ENCODE peak calls at places on chromosomes 6 and 20, in four cellular contexts. R, P, A and M are unnamed samples. For H3K9me1, the result is how much of the 10 kb centered on the place peaks cover.

GRCh38 chr6:40545954-40546353 is 41.2 kb downstream of the LRFN2 start:
- DNase-seq in R (no peak), P (no peak), A (no peak), M (no peak)

GRCh38 chr6:32868257-32868788 is 14.3 kb downstream of the PSMB9 start:
- DNase-seq in R (peak), P (no peak), A (peak), M (peak)

GRCh38 chr6:167338551-167339117 is 13.7 kb downstream of the TTLL2 start:
- DNase-seq in R (no peak), P (no peak), A (peak), M (no peak)

GRCh38 chr6:158039571-158040050 is 57.9 kb downstream of the SYNJ2 start:
- DNase-seq in R (peak), P (no peak), A (no peak), M (no peak)

GRCh38 chr6:2818593-2818992 is 23.1 kb downstream of the SERPINB1 start:
- DNase-seq in R (peak), P (no peak), A (no peak), M (peak)

GRCh38 chr6:110412258-110412839 is 3.0 kb downstream of the DDO start:
- DNase-seq in R (no peak), P (no peak), A (no peak), M (no peak)

GRCh38 chr6:13486679-13487121 is 700 bp downstream of the GFOD1 start:
- DNase-seq in R (peak), P (no peak), A (peak), M (peak)

GRCh38 chr6:34065470-34066283 is 80.2 kb downstream of the GRM4 start:
- DNase-seq in R (no peak), P (no peak), A (peak), M (no peak)

GRCh38 chr20:62860391-62860923 is 1.2 kb downstream of the TCFL5 start:
- DNase-seq in R (peak), P (no peak), A (no peak), M (peak)

GRCh38 chr20:40966103-40966502 is 62.5 kb upstream of the TOP1 start:
- DNase-seq in R (no peak), P (no peak), A (no peak), M (no peak)

DNA sequence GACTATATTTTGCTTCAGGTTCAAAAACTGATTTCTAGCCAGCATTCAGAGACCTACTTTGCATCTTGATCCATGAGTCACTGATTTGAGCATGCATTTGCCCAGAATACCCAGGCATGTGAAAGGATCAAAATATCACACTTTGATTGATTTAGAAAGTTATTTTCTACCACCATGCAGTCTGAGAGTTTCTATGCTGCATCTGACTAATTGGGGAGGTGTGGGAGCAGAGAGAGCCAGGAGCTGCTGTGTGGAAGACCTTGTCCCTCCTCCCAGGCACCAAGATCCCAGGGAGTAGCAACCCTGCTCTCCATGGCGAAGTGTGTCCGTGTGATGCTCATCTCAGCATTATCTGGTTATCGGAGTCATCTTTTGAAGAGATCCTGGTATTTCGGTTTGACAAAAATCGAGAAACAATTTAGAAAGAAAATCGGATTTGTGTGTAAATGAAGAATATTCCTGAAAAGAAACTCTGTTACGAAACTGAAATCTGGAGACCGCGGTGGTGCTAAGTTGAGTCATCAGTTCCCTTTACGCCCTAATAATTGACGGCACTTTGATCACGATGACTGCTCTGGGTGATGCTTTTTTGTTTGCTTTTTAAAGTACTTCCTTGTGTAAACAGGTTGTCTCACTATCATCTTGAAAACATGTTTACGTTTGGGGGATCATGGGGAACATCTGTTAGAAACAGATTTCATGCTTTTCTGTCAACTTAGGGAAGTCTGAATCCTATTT is 193.4 kb downstream of the BACH2 start:
- DNase-seq in R (no peak), P (no peak), A (no peak), M (no peak)
- H3K9me1 ChIP-seq in R (under half), P (under half), A (under half), M (under half)

GRCh38 chr6:114558153-114558552 is 215.3 kb upstream of the HS3ST5 start:
- DNase-seq in R (no peak), P (no peak), A (no peak), M (no peak)

GRCh38 chr6:114564302-114564933 is 221.6 kb upstream of the HS3ST5 start:
- DNase-seq in R (no peak), P (no peak), A (no peak), M (no peak)

GRCh38 chr6:114557089-114557488 is 214.3 kb upstream of the HS3ST5 start:
- DNase-seq in R (no peak), P (no peak), A (no peak), M (no peak)

DNA sequence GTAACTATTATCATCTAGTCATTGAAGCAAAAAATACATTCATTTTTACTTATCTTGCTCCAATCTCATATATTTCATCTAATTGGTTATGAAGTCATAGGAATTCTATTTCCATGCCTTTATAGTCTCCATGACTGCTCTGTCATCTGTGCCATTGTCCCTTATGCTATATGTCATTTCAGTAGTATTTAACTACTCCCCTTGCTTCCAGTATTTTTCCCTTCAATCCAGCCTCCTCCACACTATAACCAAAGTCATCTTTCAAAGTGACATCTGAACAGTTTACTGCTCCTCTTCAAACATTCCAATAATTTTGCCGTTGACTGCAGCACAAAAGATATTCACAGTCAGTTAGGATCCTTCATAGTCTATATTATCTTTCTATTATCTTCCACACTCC is 216.6 kb upstream of the HS3ST5 start:
- DNase-seq in R (no peak), P (no peak), A (no peak), M (no peak)
- H3K9me1 ChIP-seq in R (under half), P (under half), A (under half), M (under half)

GRCh38 chr6:356828-357251 is 34.7 kb upstream of the IRF4 start:
- DNase-seq in R (no peak), P (no peak), A (no peak), M (no peak)
- H3K9me1 ChIP-seq in R (under half), P (under half), A (under half), M (under half)

DNA sequence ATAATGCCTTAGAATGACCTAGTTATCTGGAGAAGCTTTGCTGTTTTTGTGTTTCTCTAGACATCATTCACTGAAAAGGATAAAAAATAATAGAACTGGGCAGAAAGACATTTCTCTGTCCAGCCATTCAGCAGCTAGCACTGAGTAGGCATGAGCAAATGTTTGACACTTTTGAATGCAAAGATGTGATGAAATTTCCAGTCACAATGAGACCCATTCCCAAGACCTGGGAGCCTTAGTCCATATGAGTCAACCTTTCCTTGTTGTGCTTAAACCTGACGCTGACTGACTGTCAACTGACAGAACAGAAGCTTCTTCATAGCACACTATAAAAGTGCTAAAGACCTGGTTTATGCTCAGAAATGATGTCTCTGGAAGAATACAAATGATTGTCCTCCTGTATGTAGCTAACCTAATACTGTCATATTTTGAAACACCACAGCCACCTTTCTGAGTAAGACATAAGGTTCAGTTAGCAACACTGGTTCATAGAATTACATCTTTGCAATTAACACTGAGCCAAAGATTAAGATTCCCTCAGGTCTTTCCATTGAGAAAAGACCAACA is 17.1 kb downstream of the RALGAPA2 start:
- DNase-seq in R (no peak), P (no peak), A (no peak), M (peak)
- H3K9me1 ChIP-seq in R (under half), P (under half), A (under half), M (under half)

DNA sequence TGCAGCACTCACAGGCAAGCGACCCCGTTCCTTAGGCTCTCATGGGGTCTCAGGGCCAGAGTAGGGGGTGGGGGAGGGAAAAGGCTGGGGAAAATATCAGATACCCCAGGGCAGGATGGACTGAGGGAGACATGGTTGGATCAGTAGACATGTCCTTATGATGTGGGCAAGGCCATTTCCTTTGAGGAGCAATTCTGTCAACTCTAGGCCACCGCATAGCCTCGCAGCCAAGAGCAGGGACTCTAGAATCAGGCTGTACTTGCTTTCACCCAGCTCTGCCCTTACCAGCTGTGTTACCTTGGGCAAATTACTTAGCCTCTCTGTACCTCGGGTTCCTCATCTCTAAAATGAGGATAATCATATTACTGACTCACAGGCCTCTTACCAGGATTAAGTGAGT is 2.2 kb upstream of the MAPK13 start:
- DNase-seq in R (no peak), P (no peak), A (no peak), M (no peak)
- H3K9me1 ChIP-seq in R (under half), P (under half), A (under half), M (under half)